ENCODE peak calls at places on chromosome 18, in five cellular contexts. T is GM12878, N is GM23338, S is upper lobe of left lung, Y is transverse colon. V is an unnamed sample.

GRCh38 chr18:70074091-70074490 is 126.4 kb upstream of the CD226 start:
- DNase-seq in T (no peak), N (no peak), S (no peak), Y (no peak), V (no peak)

GRCh38 chr18:59898609-59899297 is 1.0 kb upstream of the PMAIP1 start:
- DNase-seq in T (no peak), N (no peak), S (no peak), Y (no peak), V (no peak)

GRCh38 chr18:34330308-34330707 is 105.6 kb upstream of the NOL4 start:
- DNase-seq in T (no peak), N (no peak), S (no peak), Y (no peak), V (no peak)

GRCh38 chr18:55018602-55019001 is 59.3 kb upstream of the CCDC68 start:
- DNase-seq in T (no peak), N (peak; percentile 27), S (no peak), Y (no peak), V (no peak)

GRCh38 chr18:50297621-50298442 is 10.3 kb upstream of the CXXC1 start:
- DNase-seq in T (peak; percentile 69), N (peak; percentile 94), S (peak; percentile 85), Y (peak; percentile 88), V (no peak)

GRCh38 chr18:11956371-11957308 is 24.7 kb upstream of the IMPA2 start:
- DNase-seq in T (no peak), N (no peak), S (no peak), Y (no peak), V (no peak)

GRCh38 chr18:54958711-54959625 is at the start of gene CCDC68:
- DNase-seq in T (no peak), N (peak; percentile 70), S (peak; percentile 74), Y (peak; percentile 88), V (peak; percentile 30)

GRCh38 chr18:55869965-55870585 is 282.1 kb upstream of the TCF4 start:
- DNase-seq in T (no peak), N (no peak), S (no peak), Y (no peak), V (no peak)

GRCh38 chr18:74289137-74289536 is 2.6 kb downstream of the CYB5A start:
- DNase-seq in T (no peak), N (no peak), S (no peak), Y (no peak), V (no peak)

GRCh38 chr18:27008575-27008974 is 143.1 kb upstream of the AQP4 start:
- DNase-seq in T (no peak), N (peak; percentile 61), S (no peak), Y (no peak), V (no peak)

DNA sequence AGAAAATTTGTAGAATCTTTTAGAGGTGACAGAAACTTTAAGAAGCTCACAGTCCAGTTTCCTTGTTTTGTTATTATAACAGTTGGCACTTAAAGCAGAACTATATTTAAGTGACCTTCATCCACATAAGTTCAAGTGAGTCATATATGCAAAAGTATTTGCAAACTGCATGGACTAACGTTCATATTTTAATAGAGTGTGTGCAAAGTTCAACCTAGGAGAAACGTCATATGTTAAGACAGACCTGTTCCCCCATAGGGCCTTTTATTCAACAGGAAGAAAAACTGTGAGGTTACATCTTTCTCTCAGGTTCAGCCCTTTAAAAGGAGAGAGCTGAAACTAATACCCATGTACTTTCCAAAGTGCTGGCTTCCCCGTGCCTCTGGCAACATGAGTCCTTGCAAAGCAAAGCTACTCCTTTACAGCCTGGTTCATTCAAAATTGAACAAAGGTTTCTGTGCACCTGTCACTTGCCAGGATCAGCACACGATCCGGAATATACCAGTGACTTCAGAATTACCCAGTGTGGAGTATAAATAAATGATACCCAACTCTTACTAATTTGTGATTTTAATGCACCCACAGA is 280.0 kb upstream of the RAB12 start:
- DNase-seq in T (no peak), N (no peak), S (no peak), Y (no peak), V (no peak)
- TF ChIP-seq POLR2AphosphoS5 in T (no peak), N (no peak), S (no peak), Y (no peak), V (no peak)

GRCh38 chr18:62715439-62715792 is at the start of gene PHLPP1:
- DNase-seq in T (no peak), N (no peak), S (no peak), Y (no peak), V (no peak)
- TF ChIP-seq POLR2AphosphoS5 in T (no peak), N (no peak), S (peak; percentile 75), Y (no peak), V (no peak)

DNA sequence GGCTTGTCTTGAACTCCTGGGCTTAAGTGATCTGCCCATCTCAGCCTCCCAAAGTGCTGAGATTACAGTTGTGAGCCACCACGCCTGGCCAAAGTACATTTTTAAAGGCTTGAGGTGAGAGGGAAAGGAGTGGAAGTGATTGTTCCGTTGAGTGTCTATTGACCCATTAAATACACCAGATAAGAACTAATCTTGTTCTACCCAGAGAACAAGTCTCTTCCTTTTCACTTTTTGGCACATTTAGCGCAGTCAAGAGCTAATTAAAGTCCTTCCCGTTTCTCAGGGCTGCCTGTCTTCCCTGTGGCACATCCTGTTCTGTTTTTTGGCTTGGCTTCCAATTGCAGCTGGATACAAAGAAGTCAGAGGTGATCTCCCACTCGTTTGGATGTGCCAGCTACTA is 172.3 kb downstream of the ALPK2 start:
- DNase-seq in T (no peak), N (no peak), S (no peak), Y (peak; percentile 55), V (no peak)
- TF ChIP-seq POLR2AphosphoS5 in T (no peak), N (no peak), S (no peak), Y (peak; percentile 35), V (peak; percentile 56)

GRCh38 chr18:29250843-29251242 is 1073.9 kb upstream of the CDH2 start:
- DNase-seq in T (no peak), N (no peak), S (no peak), Y (no peak), V (no peak)

GRCh38 chr18:29254123-29254522 is 1077.2 kb upstream of the CDH2 start:
- DNase-seq in T (no peak), N (no peak), S (no peak), Y (no peak), V (no peak)

GRCh38 chr18:29248856-29249255 is 1071.9 kb upstream of the CDH2 start:
- DNase-seq in T (no peak), N (no peak), S (no peak), Y (no peak), V (no peak)

DNA sequence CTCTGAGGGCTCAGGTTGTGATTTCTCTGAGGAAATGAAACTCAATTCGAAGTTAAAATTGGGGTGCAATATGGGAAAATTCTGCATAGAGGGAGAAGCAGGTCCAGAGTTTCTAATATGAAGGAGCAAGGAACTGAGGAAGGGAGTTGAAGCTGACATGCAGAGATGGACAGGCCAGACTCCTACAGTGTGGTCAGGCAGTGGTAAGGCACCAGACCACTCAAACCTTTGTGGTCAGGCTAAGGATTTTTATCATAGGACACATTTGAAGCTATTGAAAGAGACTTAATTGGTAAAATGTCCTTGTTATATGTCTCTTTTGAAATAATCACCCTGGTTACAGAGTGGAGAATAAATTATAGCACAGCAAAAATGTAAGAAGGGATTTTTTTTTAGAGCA is 1074.8 kb upstream of the CDH2 start:
- DNase-seq in T (no peak), N (no peak), S (no peak), Y (no peak), V (no peak)
- TF ChIP-seq POLR2AphosphoS5 in T (no peak), N (no peak), S (no peak), Y (no peak), V (no peak)

GRCh38 chr18:44725300-44726096 is 44.8 kb downstream of the SETBP1 start:
- DNase-seq in T (peak; percentile 71), N (no peak), S (peak; percentile 51), Y (peak; percentile 56), V (no peak)
- TF ChIP-seq POLR2AphosphoS5 in T (no peak), N (no peak), S (peak; percentile 78), Y (no peak), V (peak; percentile 10)

GRCh38 chr18:79568543-79569205 is 110.9 kb upstream of the CTDP1 start:
- DNase-seq in T (no peak), N (no peak), S (no peak), Y (no peak), V (no peak)

GRCh38 chr18:79566841-79567370 is 112.7 kb upstream of the CTDP1 start:
- DNase-seq in T (no peak), N (no peak), S (no peak), Y (no peak), V (no peak)

GRCh38 chr18:79569720-79570119 is 109.9 kb upstream of the CTDP1 start:
- DNase-seq in T (no peak), N (no peak), S (no peak), Y (peak; percentile 5), V (no peak)

GRCh38 chr18:79570266-79571201 is 109.1 kb upstream of the CTDP1 start:
- DNase-seq in T (no peak), N (no peak), S (peak; percentile 15), Y (peak; percentile 4), V (no peak)

GRCh38 chr18:79567481-79568147 is 112.0 kb upstream of the CTDP1 start:
- DNase-seq in T (no peak), N (peak; percentile 73), S (no peak), Y (no peak), V (peak; percentile 84)
- TF ChIP-seq POLR2AphosphoS5 in T (no peak), N (no peak), S (no peak), Y (no peak), V (peak; percentile 74)

GRCh38 chr18:13218376-13219011 is at the start of gene LDLRAD4:
- DNase-seq in T (no peak), N (peak; percentile 69), S (no peak), Y (peak; percentile 59), V (peak; percentile 42)
- TF ChIP-seq POLR2AphosphoS5 in T (no peak), N (no peak), S (peak; percentile 15), Y (no peak), V (no peak)